ENCODE peak calls at places on chromosomes 11 and 22, in four cellular contexts. Y, R, A and H are unnamed samples.

GRCh38 chr11:19985106-19985505 is 175.2 kb downstream of the DBX1 start:
- DNase-seq in Y (no peak), R (no peak), A (no peak), H (no peak)

GRCh38 chr11:47060807-47061206 is 115.9 kb downstream of the ARFGAP2 start:
- DNase-seq in Y (no peak), R (peak), A (no peak), H (no peak)

GRCh38 chr11:2750101-2750509 is 50.3 kb upstream of the KCNQ1OT1 start:
- DNase-seq in Y (peak), R (no peak), A (peak), H (peak)

GRCh38 chr11:12472401-12473065 is 95.2 kb downstream of the PARVA start:
- DNase-seq in Y (no peak), R (no peak), A (no peak), H (no peak)

GRCh38 chr11:10304495-10305261 is at the start of gene ADM:
- DNase-seq in Y (peak), R (peak), A (peak), H (peak)

GRCh38 chr11:133742388-133742787 is 102.9 kb downstream of the SPATA19 start:
- DNase-seq in Y (no peak), R (no peak), A (no peak), H (no peak)

GRCh38 chr11:116413861-116414260 is 358.9 kb downstream of the BUD13 start:
- DNase-seq in Y (no peak), R (no peak), A (no peak), H (no peak)

GRCh38 chr11:106503901-106504300 is 426.4 kb downstream of the AASDHPPT start:
- DNase-seq in Y (no peak), R (peak), A (no peak), H (no peak)

GRCh38 chr11:111598546-111598945 is 3.7 kb upstream of the SIK2 start:
- DNase-seq in Y (no peak), R (no peak), A (no peak), H (no peak)

GRCh38 chr11:64650923-64651523 is 60.0 kb downstream of the SLC22A12 start:
- DNase-seq in Y (peak), R (no peak), A (no peak), H (no peak)

GRCh38 chr11:76233196-76233921 is 27.1 kb upstream of the WNT11 start:
- DNase-seq in Y (no peak), R (no peak), A (no peak), H (no peak)

GRCh38 chr11:34323601-34324000 is 34.2 kb downstream of the ABTB2 start:
- DNase-seq in Y (no peak), R (no peak), A (no peak), H (no peak)

GRCh38 chr11:15629690-15630321 is 515.1 kb downstream of the INSC start:
- DNase-seq in Y (peak), R (no peak), A (no peak), H (no peak)

GRCh38 chr22:48241658-48242057 is 1479.2 kb downstream of the TBC1D22A start:
- DNase-seq in Y (no peak), R (no peak), A (peak), H (no peak)

GRCh38 chr11:134358165-134358852 is 26.5 kb downstream of the GLB1L2 start:
- DNase-seq in Y (no peak), R (no peak), A (no peak), H (no peak)

GRCh38 chr11:86740628-86741488 is 59.5 kb upstream of the PRSS23 start:
- DNase-seq in Y (peak), R (peak), A (no peak), H (no peak)

GRCh38 chr11:13118194-13118593 is 109.1 kb downstream of the RASSF10 start:
- DNase-seq in Y (no peak), R (peak), A (no peak), H (no peak)

GRCh38 chr11:73464347-73464746 is 88.1 kb downstream of the RELT start:
- DNase-seq in Y (no peak), R (peak), A (no peak), H (no peak)

GRCh38 chr11:58391879-58392278 is 14.8 kb downstream of the OR5B3 start:
- DNase-seq in Y (no peak), R (peak), A (no peak), H (no peak)

GRCh38 chr11:112485280-112485679 is 224.6 kb upstream of the PLET1 start:
- DNase-seq in Y (no peak), R (no peak), A (no peak), H (no peak)

GRCh38 chr11:10454902-10455631 is at the start of gene AMPD3:
- DNase-seq in Y (peak), R (peak), A (peak), H (no peak)

GRCh38 chr11:12086271-12087074 is 23.9 kb upstream of the MICAL2 start:
- DNase-seq in Y (peak), R (peak), A (no peak), H (peak)

GRCh38 chr22:45612451-45612901 is 59.2 kb upstream of the ATXN10 start:
- DNase-seq in Y (no peak), R (peak), A (no peak), H (peak)

GRCh38 chr22:32920734-32921133 is 119.2 kb downstream of the TIMP3 start:
- DNase-seq in Y (no peak), R (no peak), A (no peak), H (no peak)

GRCh38 chr22:49079027-49079725 is 748.5 kb downstream of the BRD1 start:
- DNase-seq in Y (no peak), R (no peak), A (no peak), H (no peak)

GRCh38 chr22:27966168-27967064 is 47.4 kb upstream of the PITPNB start:
- DNase-seq in Y (no peak), R (no peak), A (no peak), H (no peak)

GRCh38 chr22:30423296-30423958 is 2.1 kb upstream of the MTFP1 start:
- DNase-seq in Y (peak), R (no peak), A (peak), H (peak)

GRCh38 chr22:30422481-30423295 is 2.9 kb upstream of the MTFP1 start:
- DNase-seq in Y (peak), R (peak), A (no peak), H (peak)

GRCh38 chr22:30425327-30425615 is 297 bp upstream of the MTFP1 start:
- DNase-seq in Y (no peak), R (no peak), A (no peak), H (no peak)

GRCh38 chr22:30424471-30425326 is 869 bp upstream of the MTFP1 start:
- DNase-seq in Y (no peak), R (no peak), A (no peak), H (no peak)

GRCh38 chr22:30423959-30424380 is 1.6 kb upstream of the MTFP1 start:
- DNase-seq in Y (peak), R (peak), A (peak), H (peak)
- H3K4me3 ChIP-seq in Y (no peak), R (peak), A (peak), H (peak)

GRCh38 chr22:21032843-21033688 is 705 bp upstream of the SLC7A4 start:
- DNase-seq in Y (no peak), R (no peak), A (no peak), H (no peak)
- H3K4me3 ChIP-seq in Y (no peak), R (no peak), A (peak), H (no peak)

GRCh38 chr11:62418733-62419132 is at the start of gene SCGB1A1:
- DNase-seq in Y (no peak), R (no peak), A (no peak), H (no peak)
- H3K4me3 ChIP-seq in Y (no peak), R (no peak), A (no peak), H (no peak)

GRCh38 chr11:94747136-94748110 is 20.7 kb upstream of the AMOTL1 start:
- DNase-seq in Y (no peak), R (no peak), A (no peak), H (no peak)
- H3K4me3 ChIP-seq in Y (no peak), R (no peak), A (no peak), H (no peak)